ENCODE peak calls at places on chromosomes 6 and 20, in nine cellular contexts. One of them, this sample, is unnamed.

GRCh38 chr6:88626460-88626859 is 337.0 kb downstream of the RNGTT start:
- DNase-seq in gastrocnemius medialis: no peak
- DNase-seq in uterus: no peak
- DNase-seq in hepatocyte: no peak
- DNase-seq in fibroblast of pulmonary artery: no peak
- DNase-seq in IMR-90: peak
- DNase-seq in dorsolateral prefrontal cortex: no peak
- DNase-seq in BJ: no peak
- DNase-seq in MM.1S: no peak
- DNase-seq in this sample: no peak

GRCh38 chr20:44404204-44405181 is 49.0 kb downstream of the HNF4A start:
- DNase-seq in gastrocnemius medialis: no peak
- DNase-seq in uterus: no peak
- DNase-seq in hepatocyte: no peak
- DNase-seq in fibroblast of pulmonary artery: no peak
- DNase-seq in IMR-90: no peak
- DNase-seq in dorsolateral prefrontal cortex: no peak
- DNase-seq in BJ: no peak
- DNase-seq in MM.1S: no peak
- DNase-seq in this sample: no peak

GRCh38 chr20:36306557-36307411 is 645 bp downstream of the DLGAP4 start:
- DNase-seq in gastrocnemius medialis: no peak
- DNase-seq in uterus: no peak
- DNase-seq in hepatocyte: no peak
- DNase-seq in fibroblast of pulmonary artery: no peak
- DNase-seq in IMR-90: no peak
- DNase-seq in dorsolateral prefrontal cortex: no peak
- DNase-seq in BJ: no peak
- DNase-seq in MM.1S: no peak
- DNase-seq in this sample: no peak

GRCh38 chr6:45132059-45132458 is 196.1 kb upstream of the RUNX2 start:
- DNase-seq in gastrocnemius medialis: no peak
- DNase-seq in uterus: no peak
- DNase-seq in hepatocyte: no peak
- DNase-seq in fibroblast of pulmonary artery: peak
- DNase-seq in IMR-90: no peak
- DNase-seq in dorsolateral prefrontal cortex: no peak
- DNase-seq in BJ: no peak
- DNase-seq in MM.1S: no peak
- DNase-seq in this sample: no peak

GRCh38 chr20:37804584-37805566 is 98.1 kb upstream of the VSTM2L start:
- DNase-seq in gastrocnemius medialis: no peak
- DNase-seq in uterus: no peak
- DNase-seq in hepatocyte: no peak
- DNase-seq in fibroblast of pulmonary artery: no peak
- DNase-seq in IMR-90: no peak
- DNase-seq in dorsolateral prefrontal cortex: peak
- DNase-seq in BJ: no peak
- DNase-seq in MM.1S: no peak
- DNase-seq in this sample: no peak

GRCh38 chr6:24926192-24926591 is 9.6 kb downstream of the RIPOR2 start:
- DNase-seq in gastrocnemius medialis: no peak
- DNase-seq in uterus: no peak
- DNase-seq in hepatocyte: no peak
- DNase-seq in fibroblast of pulmonary artery: no peak
- DNase-seq in IMR-90: no peak
- DNase-seq in dorsolateral prefrontal cortex: no peak
- DNase-seq in BJ: no peak
- DNase-seq in MM.1S: no peak
- DNase-seq in this sample: no peak

GRCh38 chr6:79724816-79725215 is 93.7 kb downstream of the SH3BGRL2 start:
- DNase-seq in gastrocnemius medialis: no peak
- DNase-seq in uterus: no peak
- DNase-seq in hepatocyte: no peak
- DNase-seq in fibroblast of pulmonary artery: no peak
- DNase-seq in IMR-90: no peak
- DNase-seq in dorsolateral prefrontal cortex: peak
- DNase-seq in BJ: no peak
- DNase-seq in MM.1S: no peak
- DNase-seq in this sample: no peak

GRCh38 chr6:48069280-48069679 is 41.7 kb downstream of the PTCHD4 start:
- DNase-seq in gastrocnemius medialis: no peak
- DNase-seq in uterus: no peak
- DNase-seq in hepatocyte: peak
- DNase-seq in fibroblast of pulmonary artery: no peak
- DNase-seq in IMR-90: peak
- DNase-seq in dorsolateral prefrontal cortex: peak
- DNase-seq in BJ: no peak
- DNase-seq in MM.1S: no peak
- DNase-seq in this sample: no peak

GRCh38 chr6:50992704-50993625 is 174.3 kb downstream of the TFAP2B start:
- DNase-seq in gastrocnemius medialis: no peak
- DNase-seq in uterus: no peak
- DNase-seq in hepatocyte: no peak
- DNase-seq in fibroblast of pulmonary artery: no peak
- DNase-seq in IMR-90: no peak
- DNase-seq in dorsolateral prefrontal cortex: no peak
- DNase-seq in BJ: no peak
- DNase-seq in MM.1S: no peak
- DNase-seq in this sample: no peak

GRCh38 chr6:50995036-50995435 is 176.4 kb downstream of the TFAP2B start:
- DNase-seq in gastrocnemius medialis: no peak
- DNase-seq in uterus: no peak
- DNase-seq in hepatocyte: no peak
- DNase-seq in fibroblast of pulmonary artery: no peak
- DNase-seq in IMR-90: no peak
- DNase-seq in dorsolateral prefrontal cortex: no peak
- DNase-seq in BJ: no peak
- DNase-seq in MM.1S: no peak
- DNase-seq in this sample: no peak

GRCh38 chr6:50992232-50992631 is 173.6 kb downstream of the TFAP2B start:
- DNase-seq in gastrocnemius medialis: no peak
- DNase-seq in uterus: no peak
- DNase-seq in hepatocyte: no peak
- DNase-seq in fibroblast of pulmonary artery: no peak
- DNase-seq in IMR-90: no peak
- DNase-seq in dorsolateral prefrontal cortex: no peak
- DNase-seq in BJ: no peak
- DNase-seq in MM.1S: no peak
- DNase-seq in this sample: no peak

GRCh38 chr6:50990750-50991446 is 172.2 kb downstream of the TFAP2B start:
- DNase-seq in gastrocnemius medialis: no peak
- DNase-seq in uterus: no peak
- DNase-seq in hepatocyte: no peak
- DNase-seq in fibroblast of pulmonary artery: no peak
- DNase-seq in IMR-90: no peak
- DNase-seq in dorsolateral prefrontal cortex: no peak
- DNase-seq in BJ: no peak
- DNase-seq in MM.1S: no peak
- DNase-seq in this sample: no peak

DNA sequence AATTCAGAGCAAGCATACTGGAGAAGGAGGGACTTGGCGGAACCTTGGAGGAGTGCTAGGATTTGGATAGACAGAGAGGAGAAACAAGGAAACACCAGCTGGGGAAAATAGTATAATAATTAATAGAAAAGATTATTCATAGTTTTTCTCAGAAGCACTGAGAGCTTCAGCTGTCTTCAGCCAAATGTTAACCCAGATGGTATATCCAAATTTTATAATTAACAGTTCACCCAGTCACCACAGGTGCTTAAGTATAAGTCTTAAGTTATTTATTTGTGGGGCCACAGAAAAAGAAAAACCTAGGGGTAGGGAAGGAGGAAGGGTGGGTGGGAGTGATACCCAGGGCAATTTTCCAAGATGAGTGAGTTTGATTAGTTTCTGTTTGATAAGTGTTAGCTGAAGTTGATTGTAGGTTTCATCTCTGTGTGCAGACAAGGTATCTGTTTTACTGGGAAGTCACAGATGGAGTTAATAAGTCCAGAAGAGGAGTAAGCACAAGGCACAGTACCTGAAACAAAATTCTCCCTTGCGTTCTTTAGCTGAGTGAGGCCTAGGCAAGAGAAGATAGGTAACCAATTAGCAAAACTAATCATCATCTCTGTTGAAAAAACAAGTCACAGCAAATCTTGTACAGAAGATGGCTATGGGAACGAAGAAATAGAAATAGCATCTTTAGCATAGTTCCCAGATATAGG is 175.5 kb downstream of the TFAP2B start:
- DNase-seq in gastrocnemius medialis: no peak
- DNase-seq in uterus: no peak
- DNase-seq in hepatocyte: no peak
- DNase-seq in fibroblast of pulmonary artery: no peak
- DNase-seq in IMR-90: no peak
- DNase-seq in dorsolateral prefrontal cortex: no peak
- DNase-seq in BJ: no peak
- DNase-seq in MM.1S: no peak
- DNase-seq in this sample: no peak
- H3K4me3 ChIP-seq in gastrocnemius medialis: no peak
- H3K4me3 ChIP-seq in uterus: no peak
- H3K4me3 ChIP-seq in hepatocyte: no peak
- H3K4me3 ChIP-seq in fibroblast of pulmonary artery: no peak
- H3K4me3 ChIP-seq in IMR-90: no peak
- H3K4me3 ChIP-seq in dorsolateral prefrontal cortex: no peak
- H3K4me3 ChIP-seq in BJ: no peak
- H3K4me3 ChIP-seq in MM.1S: no peak
- H3K4me3 ChIP-seq in this sample: no peak

GRCh38 chr20:23358563-23358906 is 3.4 kb upstream of the GZF1 start:
- DNase-seq in gastrocnemius medialis: no peak
- DNase-seq in uterus: no peak
- DNase-seq in hepatocyte: no peak
- DNase-seq in fibroblast of pulmonary artery: no peak
- DNase-seq in IMR-90: no peak
- DNase-seq in dorsolateral prefrontal cortex: no peak
- DNase-seq in BJ: no peak
- DNase-seq in MM.1S: no peak
- DNase-seq in this sample: no peak

GRCh38 chr20:23357767-23358562 is 4.0 kb upstream of the GZF1 start:
- DNase-seq in gastrocnemius medialis: peak
- DNase-seq in uterus: peak
- DNase-seq in hepatocyte: peak
- DNase-seq in fibroblast of pulmonary artery: peak
- DNase-seq in IMR-90: peak
- DNase-seq in dorsolateral prefrontal cortex: peak
- DNase-seq in BJ: peak
- DNase-seq in MM.1S: peak
- DNase-seq in this sample: peak

GRCh38 chr20:23361108-23361650 is 803 bp upstream of the GZF1 start:
- DNase-seq in gastrocnemius medialis: peak
- DNase-seq in uterus: peak
- DNase-seq in hepatocyte: peak
- DNase-seq in fibroblast of pulmonary artery: peak
- DNase-seq in IMR-90: peak
- DNase-seq in dorsolateral prefrontal cortex: no peak
- DNase-seq in BJ: no peak
- DNase-seq in MM.1S: no peak
- DNase-seq in this sample: no peak

GRCh38 chr20:23361651-23362391 is at the start of gene GZF1:
- DNase-seq in gastrocnemius medialis: peak
- DNase-seq in uterus: peak
- DNase-seq in hepatocyte: peak
- DNase-seq in fibroblast of pulmonary artery: peak
- DNase-seq in IMR-90: peak
- DNase-seq in dorsolateral prefrontal cortex: peak
- DNase-seq in BJ: peak
- DNase-seq in MM.1S: peak
- DNase-seq in this sample: peak

GRCh38 chr20:23358923-23359572 is 2.9 kb upstream of the GZF1 start:
- DNase-seq in gastrocnemius medialis: no peak
- DNase-seq in uterus: no peak
- DNase-seq in hepatocyte: peak
- DNase-seq in fibroblast of pulmonary artery: no peak
- DNase-seq in IMR-90: no peak
- DNase-seq in dorsolateral prefrontal cortex: no peak
- DNase-seq in BJ: no peak
- DNase-seq in MM.1S: no peak
- DNase-seq in this sample: no peak
- H3K4me3 ChIP-seq in gastrocnemius medialis: no peak
- H3K4me3 ChIP-seq in uterus: no peak
- H3K4me3 ChIP-seq in hepatocyte: no peak
- H3K4me3 ChIP-seq in fibroblast of pulmonary artery: no peak
- H3K4me3 ChIP-seq in IMR-90: no peak
- H3K4me3 ChIP-seq in dorsolateral prefrontal cortex: peak
- H3K4me3 ChIP-seq in BJ: no peak
- H3K4me3 ChIP-seq in MM.1S: no peak
- H3K4me3 ChIP-seq in this sample: no peak

DNA sequence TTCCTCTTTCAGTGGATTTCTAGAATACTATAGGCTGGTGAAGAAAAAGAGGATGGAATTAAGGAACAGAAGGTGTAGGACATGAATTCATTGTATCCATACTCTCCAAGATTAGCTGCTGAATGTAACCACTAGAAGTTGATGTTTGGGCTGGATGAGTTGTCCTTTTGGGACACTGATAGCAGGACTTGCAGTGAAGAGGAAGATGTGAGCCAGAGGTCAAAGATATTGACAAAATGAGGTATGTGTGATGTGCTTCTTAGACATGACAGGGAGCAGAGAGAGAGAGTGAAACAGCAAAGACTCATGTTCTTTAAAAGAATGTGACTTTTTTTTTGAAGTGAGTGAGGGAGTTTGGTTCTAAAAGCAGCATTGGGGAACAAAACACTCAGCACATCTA is 134.4 kb upstream of the MAN1A1 start:
- DNase-seq in gastrocnemius medialis: no peak
- DNase-seq in uterus: no peak
- DNase-seq in hepatocyte: no peak
- DNase-seq in fibroblast of pulmonary artery: no peak
- DNase-seq in IMR-90: no peak
- DNase-seq in dorsolateral prefrontal cortex: no peak
- DNase-seq in BJ: no peak
- DNase-seq in MM.1S: no peak
- DNase-seq in this sample: no peak
- H3K4me3 ChIP-seq in gastrocnemius medialis: no peak
- H3K4me3 ChIP-seq in uterus: no peak
- H3K4me3 ChIP-seq in hepatocyte: no peak
- H3K4me3 ChIP-seq in fibroblast of pulmonary artery: no peak
- H3K4me3 ChIP-seq in IMR-90: no peak
- H3K4me3 ChIP-seq in dorsolateral prefrontal cortex: no peak
- H3K4me3 ChIP-seq in BJ: no peak
- H3K4me3 ChIP-seq in MM.1S: no peak
- H3K4me3 ChIP-seq in this sample: no peak

GRCh38 chr20:31716351-31716750 is 6.3 kb downstream of the BCL2L1 start:
- DNase-seq in gastrocnemius medialis: no peak
- DNase-seq in uterus: no peak
- DNase-seq in hepatocyte: no peak
- DNase-seq in fibroblast of pulmonary artery: no peak
- DNase-seq in IMR-90: no peak
- DNase-seq in dorsolateral prefrontal cortex: no peak
- DNase-seq in BJ: no peak
- DNase-seq in MM.1S: no peak
- DNase-seq in this sample: no peak

GRCh38 chr20:31716818-31717477 is 5.7 kb downstream of the BCL2L1 start:
- DNase-seq in gastrocnemius medialis: no peak
- DNase-seq in uterus: no peak
- DNase-seq in hepatocyte: no peak
- DNase-seq in fibroblast of pulmonary artery: no peak
- DNase-seq in IMR-90: no peak
- DNase-seq in dorsolateral prefrontal cortex: no peak
- DNase-seq in BJ: no peak
- DNase-seq in MM.1S: no peak
- DNase-seq in this sample: no peak

GRCh38 chr20:31718952-31719643 is 3.6 kb downstream of the BCL2L1 start:
- DNase-seq in gastrocnemius medialis: no peak
- DNase-seq in uterus: no peak
- DNase-seq in hepatocyte: peak
- DNase-seq in fibroblast of pulmonary artery: no peak
- DNase-seq in IMR-90: no peak
- DNase-seq in dorsolateral prefrontal cortex: no peak
- DNase-seq in BJ: no peak
- DNase-seq in MM.1S: peak
- DNase-seq in this sample: no peak

GRCh38 chr20:31715766-31716165 is 6.9 kb downstream of the BCL2L1 start:
- DNase-seq in gastrocnemius medialis: no peak
- DNase-seq in uterus: no peak
- DNase-seq in hepatocyte: no peak
- DNase-seq in fibroblast of pulmonary artery: no peak
- DNase-seq in IMR-90: no peak
- DNase-seq in dorsolateral prefrontal cortex: no peak
- DNase-seq in BJ: no peak
- DNase-seq in MM.1S: no peak
- DNase-seq in this sample: no peak

GRCh38 chr20:31717478-31717946 is 5.2 kb downstream of the BCL2L1 start:
- DNase-seq in gastrocnemius medialis: no peak
- DNase-seq in uterus: no peak
- DNase-seq in hepatocyte: no peak
- DNase-seq in fibroblast of pulmonary artery: no peak
- DNase-seq in IMR-90: no peak
- DNase-seq in dorsolateral prefrontal cortex: no peak
- DNase-seq in BJ: no peak
- DNase-seq in MM.1S: peak
- DNase-seq in this sample: no peak
- H3K4me3 ChIP-seq in gastrocnemius medialis: peak
- H3K4me3 ChIP-seq in uterus: no peak
- H3K4me3 ChIP-seq in hepatocyte: no peak
- H3K4me3 ChIP-seq in fibroblast of pulmonary artery: no peak
- H3K4me3 ChIP-seq in IMR-90: no peak
- H3K4me3 ChIP-seq in dorsolateral prefrontal cortex: peak
- H3K4me3 ChIP-seq in BJ: no peak
- H3K4me3 ChIP-seq in MM.1S: peak
- H3K4me3 ChIP-seq in this sample: no peak